ENCODE peak calls at places on chromosomes 6 and 20, in eight cellular contexts. W is posterior vena cava, O is NCI-H345, C is IMR-90, I is NCI-H1092 treated with DMSO at 0.1 percent for 48 hours, L is amniotic epithelial cell, T is renal cortical epithelial cell, R is endothelial cell. M is an unnamed sample.

GRCh38 chr20:8309638-8310037 is 177.6 kb downstream of the PLCB1 start:
- DNase-seq in I (no peak), R (no peak), O (no peak), C (peak; percentile 15), L (peak; percentile 26), W (no peak), T (peak; percentile 82), M (no peak)

GRCh38 chr6:167799033-167799933 is 27.4 kb upstream of the AFDN start:
- DNase-seq in C (no peak), T (peak; percentile 43), I (peak; percentile 92), R (no peak), L (no peak), O (peak; percentile 19), W (no peak), M (no peak)

GRCh38 chr6:136614994-136615393 is 64.8 kb upstream of the MAP7 start:
- DNase-seq in O (no peak), T (peak; percentile 42), L (no peak), C (no peak), W (no peak), R (no peak), I (no peak), M (no peak)

GRCh38 chr20:24842591-24843442 is 106.3 kb upstream of the CST7 start:
- DNase-seq in T (peak; percentile 19), C (no peak), W (no peak), O (peak; percentile 13), I (no peak), R (no peak), L (no peak), M (no peak)

GRCh38 chr6:3235969-3236368 is 8.5 kb upstream of the TUBB2B start:
- DNase-seq in T (no peak), C (no peak), W (no peak), R (no peak), I (no peak), O (no peak), L (no peak), M (no peak)

GRCh38 chr6:74534485-74535211 is 671.2 kb downstream of the COL12A1 start:
- DNase-seq in I (no peak), L (peak; percentile 95), R (no peak), C (peak; percentile 86), W (no peak), O (no peak), T (peak; percentile 60), M (no peak)

GRCh38 chr6:118495639-118496296 is 52.3 kb upstream of the PLN start:
- DNase-seq in I (no peak), O (no peak), R (no peak), L (peak; percentile 52), T (peak; percentile 12), C (peak; percentile 70), W (no peak), M (no peak)

GRCh38 chr6:135423649-135424128 is 73.9 kb downstream of the AHI1 start:
- DNase-seq in I (peak; percentile 11), L (peak; percentile 51), C (peak; percentile 59), R (no peak), O (peak; percentile 3), W (no peak), T (peak; percentile 67), M (no peak)

GRCh38 chr6:26224547-26224912 is 137.3 kb downstream of the HFE start:
- DNase-seq in T (no peak), W (no peak), C (no peak), R (no peak), I (no peak), L (no peak), O (no peak), M (no peak)

GRCh38 chr6:154093231-154094044 is 54.4 kb downstream of the OPRM1 start:
- DNase-seq in L (no peak), R (no peak), O (no peak), C (no peak), T (no peak), I (no peak), W (no peak), M (no peak)

GRCh38 chr6:90294989-90295853 is 1.4 kb downstream of the BACH2 start:
- DNase-seq in I (peak; percentile 54), O (peak; percentile 34), L (peak; percentile 45), R (peak; percentile 42), C (peak; percentile 43), W (peak; percentile 81), T (no peak), M (peak; percentile 85)

GRCh38 chr6:138977646-138978167 is 10.3 kb downstream of the REPS1 start:
- DNase-seq in L (no peak), W (no peak), T (peak; percentile 31), C (no peak), R (no peak), O (no peak), I (no peak), M (no peak)

GRCh38 chr20:62595069-62595468 is 47.2 kb upstream of the SLCO4A1 start:
- DNase-seq in O (no peak), R (no peak), C (no peak), W (no peak), I (no peak), L (no peak), T (no peak), M (no peak)

GRCh38 chr6:116229287-116229913 is 24.5 kb downstream of the TSPYL4 start:
- DNase-seq in I (no peak), O (no peak), L (peak; percentile 97), C (peak; percentile 91), T (peak; percentile 30), R (peak; percentile 82), W (peak; percentile 93), M (peak; percentile 92)

GRCh38 chr6:3214898-3215297 is 12.6 kb downstream of the TUBB2B start:
- DNase-seq in O (no peak), W (no peak), L (no peak), T (no peak), I (no peak), C (peak; percentile 72), R (no peak), M (no peak)